ENCODE peak calls at places on chromosomes 6 and 20, in five cellular contexts. Y is hypothalamus; V is mesenchymal stem cell; B is LHCN-M2; D is effector memory CD8-positive, alpha-beta T cell. Q is an unnamed sample.

GRCh38 chr20:61953789-61954125 is 111.9 kb downstream of the TAF4 start:
- DNase-seq in V (no peak), Y (no peak), D (no peak), B (no peak), Q (no peak)

GRCh38 chr6:169723991-169724553 is at the start of gene PHF10:
- DNase-seq in V (peak), Y (peak), D (peak), B (peak), Q (no peak)

GRCh38 chr6:43990627-43991619 is 136.3 kb downstream of the MRPL14 start:
- DNase-seq in B (peak), V (peak), Y (no peak), D (no peak), Q (no peak)

GRCh38 chr20:35091808-35092523 is 641 bp downstream of the TRPC4AP start:
- DNase-seq in B (no peak), D (no peak), V (peak), Y (peak), Q (peak)

GRCh38 chr6:34120953-34121675 is 24.8 kb downstream of the GRM4 start:
- DNase-seq in B (no peak), V (no peak), Y (no peak), D (no peak), Q (no peak)

GRCh38 chr20:49590163-49591017 is 22.5 kb upstream of the PTGIS start:
- DNase-seq in Y (no peak), D (no peak), B (no peak), V (no peak), Q (no peak)

GRCh38 chr6:40585218-40585617 is 1.9 kb downstream of the LRFN2 start:
- DNase-seq in B (no peak), Y (no peak), V (no peak), D (no peak), Q (no peak)

GRCh38 chr20:58709703-58710039 is 17.1 kb downstream of the NPEPL1 start:
- DNase-seq in Y (no peak), B (no peak), V (no peak), D (no peak), Q (no peak)

GRCh38 chr6:168301648-168302398 is 17.8 kb downstream of the DACT2 start:
- DNase-seq in V (no peak), B (no peak), D (no peak), Y (no peak), Q (no peak)

GRCh38 chr20:64092258-64093012 is 8.2 kb upstream of the LKAAEAR1 start:
- DNase-seq in Y (peak), D (no peak), V (no peak), B (no peak), Q (no peak)

GRCh38 chr20:63703471-63703975 is 4.3 kb downstream of the ARFRP1 start:
- DNase-seq in V (no peak), Y (no peak), B (no peak), D (no peak), Q (no peak)

GRCh38 chr6:88780714-88781389 is 182.6 kb downstream of the RNGTT start:
- DNase-seq in D (peak), B (peak), V (peak), Y (peak), Q (peak)

GRCh38 chr20:58634818-58635665 is 16.0 kb upstream of the STX16 start:
- DNase-seq in B (no peak), D (no peak), V (no peak), Y (no peak), Q (no peak)

GRCh38 chr20:37564016-37564387 is 36.3 kb upstream of the BLCAP start:
- DNase-seq in V (no peak), D (no peak), B (no peak), Y (no peak), Q (no peak)

GRCh38 chr20:2260250-2260649 is 35.6 kb upstream of the TGM3 start:
- DNase-seq in V (no peak), D (no peak), Y (no peak), B (no peak), Q (no peak)

GRCh38 chr20:20395856-20396600 is 28.1 kb downstream of the INSM1 start:
- DNase-seq in D (no peak), B (no peak), V (no peak), Y (no peak), Q (no peak)

GRCh38 chr20:57888591-57888990 is 178.8 kb upstream of the PMEPA1 start:
- DNase-seq in V (no peak), Y (no peak), B (no peak), D (no peak), Q (no peak)

GRCh38 chr6:42984924-42985475 is 630 bp downstream of the PPP2R5D start:
- DNase-seq in D (no peak), V (peak), Y (peak), B (peak), Q (peak)

GRCh38 chr6:71347119-71347518 is 58.5 kb downstream of the OGFRL1 start:
- DNase-seq in D (no peak), B (no peak), Y (peak), V (no peak), Q (no peak)

Q was measured in endothelial cell of umbilical vein.